ENCODE peak calls at places on chromosome 17, in six cellular contexts. X is RWPE1, W is brain microvascular endothelial cell, D is HFFc6, V is HL-60, B is lower lobe of right lung. N is an unnamed sample.

GRCh38 chr17:55889271-55889670 is 138.4 kb downstream of the PCTP start:
- DNase-seq in W (no peak), V (no peak), B (no peak), D (no peak), X (no peak), N (no peak)

GRCh38 chr17:67759355-67760171 is 41.8 kb downstream of the NOL11 start:
- DNase-seq in B (no peak), V (no peak), X (no peak), W (peak), D (peak), N (peak)

GRCh38 chr17:18857864-18858566 is at the start of gene PRPSAP2:
- DNase-seq in W (peak), X (peak), B (peak), D (peak), V (peak), N (peak)

GRCh38 chr17:50518265-50519023 is 10.2 kb downstream of the MYCBPAP start:
- DNase-seq in V (no peak), X (no peak), D (no peak), B (no peak), W (no peak), N (no peak)

GRCh38 chr17:74873874-74874614 is 1.2 kb upstream of the FDXR start:
- DNase-seq in B (no peak), D (no peak), V (no peak), W (no peak), X (peak), N (peak)

GRCh38 chr17:50064253-50064991 is 8.5 kb downstream of the ITGA3 start:
- DNase-seq in B (peak), W (peak), V (no peak), X (peak), D (peak), N (peak)

GRCh38 chr17:77756846-77757610 is 201.5 kb upstream of the TNRC6C start:
- DNase-seq in V (no peak), D (no peak), X (no peak), B (no peak), W (no peak), N (no peak)

GRCh38 chr17:47192549-47192948 is 3.5 kb upstream of the CDC27 start:
- DNase-seq in X (no peak), V (no peak), D (no peak), W (no peak), B (no peak), N (no peak)

GRCh38 chr17:71937914-71938313 is 182.9 kb upstream of the SOX9 start:
- DNase-seq in X (no peak), V (no peak), B (no peak), W (no peak), D (no peak), N (no peak)

GRCh38 chr17:33328129-33328528 is 35.0 kb upstream of the ASIC2 start:
- DNase-seq in B (no peak), W (no peak), V (no peak), X (peak), D (no peak), N (peak)

GRCh38 chr17:43427362-43428043 is 28.7 kb downstream of the ARL4D start:
- DNase-seq in W (no peak), X (no peak), D (no peak), B (no peak), V (no peak), N (no peak)

GRCh38 chr17:31684901-31685300 is 174.1 kb downstream of the COPRS start:
- DNase-seq in X (no peak), W (no peak), V (no peak), D (no peak), B (no peak), N (no peak)

GRCh38 chr17:63191610-63192009 is 225.6 kb downstream of the TANC2 start:
- DNase-seq in W (no peak), D (no peak), B (peak), X (no peak), V (no peak), N (no peak)

GRCh38 chr17:64133546-64134215 is 3.7 kb upstream of the ERN1 start:
- DNase-seq in W (peak), V (no peak), B (no peak), X (peak), D (peak), N (peak)

GRCh38 chr17:47969975-47970724 is 763 bp upstream of the CDK5RAP3 start:
- DNase-seq in V (no peak), D (no peak), X (no peak), W (no peak), B (peak), N (no peak)

GRCh38 chr17:4074831-4075495 is 67.9 kb downstream of the ZZEF1 start:
- DNase-seq in V (no peak), X (peak), B (no peak), W (no peak), D (peak), N (peak)

GRCh38 chr17:18949566-18949965 is 2.4 kb upstream of the SLC5A10 start:
- DNase-seq in X (no peak), W (no peak), V (no peak), D (no peak), B (no peak), N (peak)

GRCh38 chr17:57869599-57870282 is 19.9 kb upstream of the MRPS23 start:
- DNase-seq in X (peak), D (peak), W (peak), B (no peak), V (no peak), N (peak)

GRCh38 chr17:14297161-14297851 is 3.6 kb upstream of the HS3ST3B1 start:
- DNase-seq in D (no peak), B (peak), V (peak), X (no peak), W (no peak), N (peak)

GRCh38 chr17:51258756-51259573 is 884 bp downstream of the MBTD1 start:
- DNase-seq in V (peak), D (no peak), B (no peak), W (no peak), X (peak), N (peak)

GRCh38 chr17:50458290-50458689 is 10.4 kb downstream of the CHAD start:
- DNase-seq in X (peak), B (no peak), W (no peak), D (no peak), V (no peak), N (no peak)

GRCh38 chr17:39541652-39542051 is 66.1 kb downstream of the NEUROD2 start:
- DNase-seq in W (no peak), B (no peak), V (no peak), D (no peak), X (no peak), N (no peak)

GRCh38 chr17:40447148-40447644 is 3.9 kb downstream of the IGFBP4 start:
- DNase-seq in B (no peak), W (no peak), V (no peak), D (no peak), X (no peak), N (peak)

GRCh38 chr17:62797959-62798358 is 10.2 kb downstream of the MARCHF10 start:
- DNase-seq in B (no peak), V (no peak), D (no peak), W (no peak), X (no peak), N (peak)

GRCh38 chr17:29905086-29905878 is 24.7 kb downstream of the SSH2 start:
- DNase-seq in X (no peak), B (no peak), W (no peak), D (no peak), V (no peak), N (no peak)

GRCh38 chr17:54980372-54980771 is 11.8 kb downstream of the STXBP4 start:
- DNase-seq in V (no peak), W (no peak), X (no peak), B (no peak), D (no peak), N (no peak)

GRCh38 chr17:65463242-65463641 is 98.2 kb downstream of the AXIN2 start:
- DNase-seq in B (peak), X (peak), D (no peak), W (peak), V (no peak), N (peak)

GRCh38 chr17:39229274-39229913 is 3.6 kb upstream of the STAC2 start:
- DNase-seq in X (peak), B (no peak), W (peak), D (peak), V (peak), N (peak)

GRCh38 chr17:4045477-4045876 is 81.2 kb upstream of the ATP2A3 start:
- DNase-seq in V (no peak), X (no peak), W (no peak), D (no peak), B (no peak), N (no peak)

GRCh38 chr17:10729334-10730193 is at the start of gene TMEM220:
- DNase-seq in X (no peak), W (peak), V (no peak), B (peak), D (peak), N (peak)

GRCh38 chr17:67818110-67819002 is 6.9 kb upstream of the BPTF start:
- DNase-seq in B (no peak), D (no peak), X (no peak), V (no peak), W (no peak), N (no peak)

DNA sequence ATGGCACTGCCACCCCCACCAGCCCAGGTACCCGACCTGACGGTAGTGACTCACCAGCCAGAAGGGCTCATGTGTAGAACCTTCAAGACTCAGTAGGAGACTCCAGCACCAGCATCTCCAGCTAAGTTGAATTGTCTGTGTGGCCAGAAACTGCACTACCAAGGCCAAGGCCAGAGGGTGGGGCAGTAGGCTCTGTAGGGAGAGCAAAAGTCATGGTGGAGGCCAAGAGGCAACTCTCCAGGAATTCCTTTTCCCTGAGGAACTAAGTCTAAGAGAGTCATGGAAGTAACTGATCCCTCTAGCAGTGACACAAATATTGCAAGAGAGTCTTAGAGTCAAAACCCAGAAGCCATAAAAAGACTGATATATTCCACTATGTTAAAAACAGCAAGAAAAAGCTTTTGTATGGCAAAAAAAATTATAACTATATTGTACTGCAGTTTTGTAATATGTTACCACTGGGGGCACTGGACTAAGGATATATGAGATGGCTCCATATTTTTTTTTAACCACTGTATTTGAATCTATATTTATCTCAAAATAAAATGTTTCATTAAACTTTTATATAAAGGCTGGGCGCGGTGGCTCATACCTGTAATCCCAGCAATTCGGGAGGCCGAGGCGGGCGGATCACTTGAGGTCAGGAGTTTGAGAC is 30.2 kb upstream of the GUCY2D start:
- DNase-seq in W (no peak), D (peak), V (no peak), X (no peak), B (no peak), N (peak)
- TF ChIP-seq CTCF in W (peak), D (peak), V (no peak), X (peak), B (no peak), N (peak)

GRCh38 chr17:81993726-81994592 is 16.5 kb downstream of the ASPSCR1 start:
- DNase-seq in B (no peak), V (no peak), D (no peak), X (no peak), W (no peak), N (no peak)

GRCh38 chr17:81996232-81996756 is 18.9 kb downstream of the ASPSCR1 start:
- DNase-seq in V (no peak), X (no peak), W (no peak), B (no peak), D (no peak), N (no peak)

GRCh38 chr17:81994593-81995462 is 17.4 kb downstream of the ASPSCR1 start:
- DNase-seq in W (no peak), V (no peak), D (no peak), B (no peak), X (no peak), N (no peak)

GRCh38 chr17:81996757-81997441 is 19.5 kb downstream of the ASPSCR1 start:
- DNase-seq in X (no peak), B (no peak), V (no peak), D (no peak), W (no peak), N (no peak)

DNA sequence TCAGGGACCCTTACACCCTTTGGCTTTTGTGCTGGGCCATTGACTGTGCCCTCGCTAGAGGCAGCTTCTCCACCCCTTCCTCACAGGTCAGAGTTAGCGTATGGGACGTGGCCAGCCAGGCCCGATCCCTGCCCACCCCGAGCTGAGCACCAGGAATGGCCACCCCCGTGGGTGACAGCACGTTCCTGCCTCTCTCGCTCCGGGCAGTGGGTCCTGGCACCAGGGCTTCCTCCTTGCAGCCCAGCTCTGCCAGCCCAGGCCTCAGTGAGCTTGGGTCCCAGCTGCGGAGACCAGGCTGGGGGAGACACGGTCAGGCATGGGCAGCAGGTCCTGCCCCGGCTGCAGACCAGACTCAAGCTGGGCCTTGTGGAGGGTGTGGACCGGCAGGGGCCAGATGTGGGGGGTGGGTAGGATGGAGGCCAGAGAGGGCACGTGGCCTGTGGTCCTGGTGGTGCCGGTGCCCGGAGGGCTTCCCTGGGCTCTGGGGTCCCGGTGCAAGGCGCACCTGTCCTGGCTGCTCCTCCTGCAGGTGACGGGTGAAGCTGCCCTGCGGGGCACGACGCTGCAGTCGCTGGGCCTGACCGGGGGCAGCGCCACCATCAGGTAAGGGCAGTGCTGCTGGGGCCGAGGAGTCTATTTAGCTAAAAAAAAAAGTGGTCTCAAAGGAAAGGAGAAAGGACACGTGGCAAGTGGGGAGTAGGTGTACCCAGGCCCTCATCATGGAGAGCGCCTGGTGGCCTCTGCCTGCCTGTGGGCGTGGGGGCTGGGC is 18.2 kb downstream of the ASPSCR1 start:
- DNase-seq in D (no peak), V (no peak), X (no peak), B (no peak), W (no peak), N (no peak)
- TF ChIP-seq CTCF in D (peak), V (no peak), X (no peak), B (no peak), W (no peak), N (no peak)

DNA sequence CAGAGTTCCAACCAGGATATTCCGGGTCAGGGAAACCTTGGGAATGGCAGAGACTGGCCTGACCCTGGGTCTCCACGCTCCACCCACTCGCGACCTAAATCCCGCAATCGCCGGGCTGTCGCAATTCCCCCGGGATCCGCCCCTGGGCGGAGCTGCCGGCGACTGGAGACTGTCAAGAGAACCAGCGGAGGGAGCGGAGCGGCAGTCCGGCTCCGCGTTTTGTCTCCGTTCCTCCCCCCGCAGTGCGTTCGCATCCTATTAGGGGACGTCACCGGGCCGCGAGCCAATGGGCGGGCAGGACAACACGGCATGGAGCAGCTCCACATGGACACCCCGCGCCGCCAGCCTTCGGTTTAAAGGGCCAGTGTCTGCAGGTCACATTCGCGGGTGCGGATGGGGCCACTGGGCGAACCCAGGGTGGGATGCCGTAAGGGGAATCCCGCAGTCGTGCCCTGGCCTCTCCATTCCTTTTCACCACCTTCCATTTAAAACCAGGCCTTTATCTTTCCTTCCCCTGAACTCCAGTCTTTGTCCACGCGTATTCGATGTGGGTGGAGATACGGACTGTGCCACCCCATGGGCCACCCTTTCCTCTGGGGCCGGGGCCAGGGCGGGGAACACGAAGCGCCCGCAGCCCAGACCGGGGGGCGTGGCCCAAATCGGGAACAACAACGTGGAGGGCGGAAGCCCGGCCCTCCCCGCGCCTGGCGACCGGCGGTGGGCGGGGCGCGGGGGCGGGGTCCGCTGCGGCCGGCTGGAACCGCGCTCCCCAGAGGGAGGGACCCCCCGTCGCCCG is 764 bp upstream of the MNT start:
- DNase-seq in W (peak), X (peak), D (peak), B (peak), V (peak), N (peak)
- TF ChIP-seq CTCF in W (no peak), X (no peak), D (no peak), B (no peak), V (no peak), N (no peak)

GRCh38 chr17:41930009-41930832 is at the start of gene ODAD4:
- DNase-seq in X (peak), W (peak), D (peak), B (peak), V (peak), N (peak)
- TF ChIP-seq CTCF in X (no peak), W (peak), D (peak), B (peak), V (peak), N (peak)

DNA sequence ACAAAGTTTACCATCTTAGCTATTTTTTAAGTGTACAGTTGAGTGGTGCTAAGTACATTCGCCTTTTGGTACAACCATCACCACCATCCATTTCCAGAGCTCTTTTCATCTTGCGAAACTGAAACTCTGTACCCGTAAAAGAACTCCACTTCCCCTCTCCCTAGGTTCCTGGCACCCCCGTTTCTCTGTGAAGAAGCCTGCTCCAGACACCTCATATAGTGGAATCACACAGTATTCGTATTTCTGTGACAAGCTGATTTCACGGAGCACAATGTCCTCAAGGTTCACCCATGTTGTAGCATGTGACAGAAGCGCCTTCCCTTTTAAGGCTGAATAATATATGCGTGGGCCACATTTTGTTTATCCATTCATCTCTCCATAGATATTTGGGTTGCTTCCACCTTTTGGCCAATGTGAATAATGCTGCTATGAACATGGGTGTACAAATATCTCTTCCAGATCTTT is 54.2 kb upstream of the MAP3K14 start:
- DNase-seq in D (peak), W (peak), X (no peak), V (no peak), B (no peak), N (no peak)
- TF ChIP-seq CTCF in D (peak), W (peak), X (no peak), V (no peak), B (no peak), N (no peak)

GRCh38 chr17:17682293-17682736 is 1.1 kb downstream of the RAI1 start:
- DNase-seq in B (peak), D (no peak), W (no peak), X (no peak), V (no peak), N (no peak)

GRCh38 chr17:17681187-17681743 is at the start of gene RAI1:
- DNase-seq in B (peak), D (peak), W (no peak), V (no peak), X (peak), N (peak)

GRCh38 chr17:17680477-17681186 is 626 bp upstream of the RAI1 start:
- DNase-seq in W (no peak), D (no peak), B (no peak), X (no peak), V (no peak), N (no peak)

GRCh38 chr17:17682737-17683675 is 1.7 kb downstream of the RAI1 start:
- DNase-seq in V (no peak), W (peak), X (no peak), B (peak), D (peak), N (peak)

GRCh38 chr17:17681744-17682292 is 560 bp downstream of the RAI1 start:
- DNase-seq in V (no peak), W (no peak), X (no peak), D (no peak), B (no peak), N (no peak)
- TF ChIP-seq CTCF in V (no peak), W (no peak), X (no peak), D (peak), B (no peak), N (no peak)

DNA sequence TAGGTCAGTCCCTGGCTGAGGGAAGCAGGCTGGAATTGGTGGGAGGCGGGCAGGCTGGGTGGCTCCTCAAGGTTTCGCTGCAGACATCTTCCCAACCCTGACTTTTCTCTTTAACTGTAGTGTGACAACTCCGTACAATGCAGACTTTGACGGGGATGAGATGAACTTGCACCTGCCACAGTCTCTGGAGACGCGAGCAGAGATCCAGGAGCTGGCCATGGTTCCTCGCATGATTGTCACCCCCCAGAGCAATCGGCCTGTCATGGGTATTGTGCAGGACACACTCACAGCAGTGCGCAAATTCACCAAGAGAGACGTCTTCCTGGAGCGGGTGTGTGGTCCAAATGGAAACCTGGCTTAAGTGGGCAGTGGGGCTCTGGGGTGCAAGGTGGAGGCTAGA is 15.0 kb downstream of the POLR2A start:
- DNase-seq in V (no peak), X (no peak), W (no peak), B (no peak), D (no peak), N (no peak)
- TF ChIP-seq CTCF in V (no peak), X (no peak), W (no peak), B (no peak), D (no peak), N (no peak)

GRCh38 chr17:34357398-34357797 is 1.1 kb downstream of the CCL13 start:
- DNase-seq in X (no peak), W (no peak), B (no peak), D (no peak), V (no peak), N (no peak)
- TF ChIP-seq CTCF in X (no peak), W (no peak), B (no peak), D (no peak), V (no peak), N (no peak)